ENCODE peak calls at places on chromosomes 5 and 9, in eight cellular contexts. H is H1, I is GM12891, K is adrenal gland, R is lower leg skin, A is esophagus muscularis mucosa, W is heart left ventricle, T is H54. S is an unnamed sample.

GRCh38 chr5:59424515-59424914 is 469.0 kb downstream of the PDE4D start:
- DNase-seq in H (no peak), T (no peak), R (no peak), I (no peak), W (no peak), K (no peak), A (no peak), S (no peak)

GRCh38 chr5:59760798-59761348 is 132.7 kb downstream of the PDE4D start:
- DNase-seq in R (no peak), W (no peak), T (no peak), I (no peak), K (no peak), A (no peak), H (no peak), S (no peak)

GRCh38 chr5:55853271-55853670 is 2.1 kb downstream of the IL31RA start:
- DNase-seq in K (no peak), T (no peak), I (no peak), W (no peak), R (no peak), A (no peak), H (no peak), S (no peak)

GRCh38 chr9:91117959-91118651 is 243.6 kb downstream of the AUH start:
- DNase-seq in A (peak; percentile 93), R (peak; percentile 96), W (peak; percentile 87), H (peak; percentile 23), T (no peak), I (no peak), K (peak; percentile 88), S (peak; percentile 15)

GRCh38 chr5:111127453-111128195 is 35.5 kb downstream of the WDR36 start:
- DNase-seq in W (no peak), A (no peak), H (peak; percentile 34), R (no peak), T (no peak), I (no peak), K (no peak), S (no peak)

GRCh38 chr5:160165137-160166068 is 46.2 kb upstream of the PWWP2A start:
- DNase-seq in K (peak; percentile 79), R (peak; percentile 95), I (no peak), T (peak; percentile 75), W (peak; percentile 87), A (no peak), H (no peak), S (no peak)

GRCh38 chr5:30287890-30288289 is 905.6 kb upstream of the CDH6 start:
- DNase-seq in A (no peak), H (no peak), I (no peak), R (no peak), W (no peak), T (no peak), K (no peak), S (no peak)

GRCh38 chr9:116151966-116152381 is 1.6 kb upstream of the PAPPA start:
- DNase-seq in K (no peak), H (no peak), A (no peak), W (no peak), R (no peak), I (no peak), T (peak; percentile 65), S (no peak)

GRCh38 chr9:133509179-133510083 is 15.3 kb downstream of the MYMK start:
- DNase-seq in H (no peak), R (no peak), A (no peak), K (no peak), I (no peak), W (no peak), T (no peak), S (no peak)

GRCh38 chr9:72338631-72339030 is 26.4 kb downstream of the ZFAND5 start:
- DNase-seq in I (no peak), R (no peak), H (no peak), T (no peak), K (no peak), A (no peak), W (no peak), S (no peak)

GRCh38 chr5:139636207-139636792 is 11.8 kb upstream of the CXXC5 start:
- DNase-seq in H (no peak), K (no peak), T (no peak), A (peak; percentile 92), W (no peak), I (peak; percentile 67), R (peak; percentile 83), S (peak; percentile 50)

GRCh38 chr5:33792559-33792958 is 99.2 kb downstream of the ADAMTS12 start:
- DNase-seq in A (no peak), T (no peak), W (no peak), R (no peak), K (no peak), H (no peak), I (no peak), S (no peak)

GRCh38 chr5:33793836-33794549 is 97.8 kb downstream of the ADAMTS12 start:
- DNase-seq in H (no peak), K (no peak), R (no peak), W (no peak), A (no peak), I (no peak), T (no peak), S (no peak)

GRCh38 chr5:33785571-33785970 is 106.2 kb downstream of the ADAMTS12 start:
- DNase-seq in R (no peak), T (no peak), A (no peak), W (no peak), H (no peak), I (no peak), K (no peak), S (no peak)

GRCh38 chr5:33789558-33789957 is 102.2 kb downstream of the ADAMTS12 start:
- DNase-seq in A (no peak), K (no peak), I (no peak), T (no peak), H (no peak), R (no peak), W (no peak), S (no peak)

GRCh38 chr5:33788922-33789321 is 102.9 kb downstream of the ADAMTS12 start:
- DNase-seq in K (no peak), I (no peak), T (peak; percentile 61), W (no peak), H (no peak), A (no peak), R (no peak), S (no peak)
- TF ChIP-seq POLR2A in K (no peak), I (no peak), T (no peak), W (no peak), H (no peak), A (no peak), R (no peak), S (no peak)

GRCh38 chr9:16871358-16872151 is 1.1 kb upstream of the BNC2 start:
- DNase-seq in K (peak; percentile 40), T (peak; percentile 35), A (no peak), H (no peak), W (peak; percentile 46), I (peak; percentile 22), R (peak; percentile 90), S (no peak)
- TF ChIP-seq POLR2A in K (no peak), T (no peak), A (peak; percentile 13), H (peak; percentile 44), W (no peak), I (no peak), R (no peak), S (no peak)

GRCh38 chr9:134563397-134563796 is 78.2 kb upstream of the COL5A1 start:
- DNase-seq in I (no peak), H (no peak), K (no peak), T (no peak), R (no peak), A (peak; percentile 37), W (no peak), S (no peak)

GRCh38 chr9:134560654-134561053 is 80.9 kb upstream of the COL5A1 start:
- DNase-seq in W (no peak), K (no peak), H (no peak), A (peak; percentile 84), I (no peak), R (no peak), T (no peak), S (no peak)

GRCh38 chr9:134562146-134562753 is 79.4 kb upstream of the COL5A1 start:
- DNase-seq in T (no peak), R (peak; percentile 61), A (peak; percentile 89), W (no peak), K (no peak), I (no peak), H (no peak), S (no peak)

GRCh38 chr9:134560206-134560605 is 81.4 kb upstream of the COL5A1 start:
- DNase-seq in H (no peak), W (no peak), K (no peak), R (peak; percentile 67), T (no peak), A (peak; percentile 85), I (no peak), S (no peak)

DNA sequence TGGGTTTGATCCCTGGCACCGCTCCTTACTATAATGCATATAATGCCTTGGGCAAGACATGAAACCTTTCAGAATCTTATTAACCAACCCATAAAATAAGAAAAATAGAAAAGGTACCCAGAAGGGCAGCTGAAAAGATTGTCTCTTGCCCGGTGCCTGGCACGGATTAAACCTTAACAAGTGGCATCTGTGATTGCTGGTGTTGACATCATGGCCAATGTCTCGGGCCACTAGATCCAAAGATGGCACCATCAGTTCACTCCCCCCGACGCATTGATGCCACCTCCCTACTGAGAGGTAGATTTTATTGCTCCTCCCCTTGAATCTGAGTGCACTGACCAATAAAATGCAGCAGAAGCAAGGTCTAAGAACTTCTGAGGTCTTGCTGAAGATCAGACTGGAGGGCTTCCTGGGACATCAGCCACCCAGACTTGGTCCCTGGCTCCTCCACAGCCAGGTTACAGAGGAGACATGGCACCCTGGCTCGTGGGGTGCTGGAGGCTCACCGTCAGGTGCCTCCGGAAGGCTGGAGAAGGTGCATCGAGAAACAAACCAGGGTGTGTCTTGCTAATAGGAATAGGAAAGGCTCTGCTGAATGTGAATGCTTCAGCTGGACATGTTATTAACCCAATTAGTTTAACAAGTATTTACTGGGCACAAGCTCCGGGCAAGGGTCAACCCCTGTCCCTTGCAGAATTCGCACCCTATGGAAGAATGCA is 80.0 kb upstream of the COL5A1 start:
- DNase-seq in T (no peak), R (peak; percentile 58), H (no peak), A (peak; percentile 84), I (no peak), K (no peak), W (no peak), S (no peak)
- TF ChIP-seq POLR2A in T (no peak), R (no peak), H (no peak), A (no peak), I (no peak), K (no peak), W (no peak), S (no peak)

GRCh38 chr9:127913682-127914081 is 3.2 kb downstream of the ST6GALNAC4 start:
- DNase-seq in K (no peak), I (no peak), H (no peak), T (no peak), W (no peak), R (no peak), A (no peak), S (no peak)

GRCh38 chr9:127917603-127918002 is 762 bp upstream of the ST6GALNAC4 start:
- DNase-seq in K (no peak), R (no peak), I (no peak), T (no peak), H (no peak), A (no peak), W (no peak), S (no peak)

GRCh38 chr9:127916665-127917581 is at the start of gene ST6GALNAC4:
- DNase-seq in R (peak; percentile 99), W (peak; percentile 95), K (peak; percentile 95), T (peak; percentile 96), H (no peak), A (peak; percentile 99), I (peak; percentile 96), S (peak; percentile 95)

GRCh38 chr9:127915325-127915752 is 1.5 kb downstream of the ST6GALNAC4 start:
- DNase-seq in K (no peak), A (no peak), T (no peak), R (no peak), W (no peak), H (no peak), I (no peak), S (peak; percentile 82)

GRCh38 chr9:127915801-127916664 is 808 bp downstream of the ST6GALNAC4 start:
- DNase-seq in I (peak; percentile 45), K (no peak), H (no peak), W (no peak), T (no peak), A (no peak), R (no peak), S (peak; percentile 51)
- TF ChIP-seq POLR2A in I (peak; percentile 73), K (no peak), H (no peak), W (no peak), T (no peak), A (no peak), R (no peak), S (no peak)